ENCODE peak calls at places on chromosomes 3 and 15, in four cellular contexts. S is GM12865, A is mammary epithelial cell, C is PC-3. P is an unnamed sample.
A peak's percentile ranks its signal among the peaks of the same experiment; 100 is the strongest.

GRCh38 chr3:116388867-116389385 is 56.4 kb downstream of the LSAMP start:
- DNase-seq in S (no peak), A (no peak), C (no peak), P (no peak)

GRCh38 chr3:196694202-196694638 is 17.8 kb downstream of the CEP19 start:
- DNase-seq in S (no peak), A (no peak), C (peak; percentile 50), P (no peak)

GRCh38 chr3:173622156-173622555 is 224.6 kb downstream of the NLGN1 start:
- DNase-seq in S (no peak), A (no peak), C (no peak), P (peak; percentile 84)

GRCh38 chr3:49966233-49966942 is 26.4 kb downstream of the RBM6 start:
- DNase-seq in S (no peak), A (peak; percentile 39), C (peak; percentile 14), P (no peak)

GRCh38 chr3:62368705-62369475 is 4.5 kb downstream of the FEZF2 start:
- DNase-seq in S (no peak), A (no peak), C (no peak), P (no peak)

GRCh38 chr3:125148836-125149235 is 63.7 kb downstream of the SLC12A8 start:
- DNase-seq in S (peak; percentile 75), A (no peak), C (no peak), P (no peak)

GRCh38 chr15:87207945-87208580 is 1048.5 kb downstream of the NTRK3 start:
- DNase-seq in S (no peak), A (peak; percentile 88), C (peak; percentile 70), P (no peak)

GRCh38 chr3:4986175-4986610 is 7.0 kb downstream of the BHLHE40 start:
- DNase-seq in S (no peak), A (peak; percentile 87), C (peak; percentile 38), P (no peak)

GRCh38 chr3:120181632-120182031 is 87.4 kb upstream of the GSK3B start:
- DNase-seq in S (peak; percentile 8), A (peak; percentile 19), C (peak; percentile 45), P (no peak)

GRCh38 chr3:43270078-43270477 is 16.3 kb upstream of the SNRK start:
- DNase-seq in S (no peak), A (no peak), C (no peak), P (no peak)

GRCh38 chr3:61914277-61914676 is 352.9 kb downstream of the PTPRG start:
- DNase-seq in S (no peak), A (no peak), C (no peak), P (no peak)

GRCh38 chr3:45946875-45947274 is 3.6 kb downstream of the CXCR6 start:
- DNase-seq in S (no peak), A (no peak), C (no peak), P (no peak)

GRCh38 chr15:69595009-69595825 is 142.6 kb downstream of the RPLP1 start:
- DNase-seq in S (no peak), A (no peak), C (no peak), P (no peak)

GRCh38 chr15:69593488-69593887 is 140.9 kb downstream of the RPLP1 start:
- DNase-seq in S (no peak), A (no peak), C (no peak), P (no peak)

GRCh38 chr15:69592954-69593353 is 140.3 kb downstream of the RPLP1 start:
- DNase-seq in S (no peak), A (no peak), C (no peak), P (no peak)

GRCh38 chr15:69591905-69592508 is 139.4 kb downstream of the RPLP1 start:
- DNase-seq in S (no peak), A (peak; percentile 19), C (peak; percentile 92), P (no peak)

GRCh38 chr15:69593981-69594966 is 141.7 kb downstream of the RPLP1 start:
- DNase-seq in S (no peak), A (peak; percentile 50), C (peak; percentile 98), P (no peak)
- H3K4me3 ChIP-seq in S (no peak overlapping the region), A (no peak overlapping the region), C (peak overlapping the region; percentile 40), P (no peak overlapping the region)

DNA sequence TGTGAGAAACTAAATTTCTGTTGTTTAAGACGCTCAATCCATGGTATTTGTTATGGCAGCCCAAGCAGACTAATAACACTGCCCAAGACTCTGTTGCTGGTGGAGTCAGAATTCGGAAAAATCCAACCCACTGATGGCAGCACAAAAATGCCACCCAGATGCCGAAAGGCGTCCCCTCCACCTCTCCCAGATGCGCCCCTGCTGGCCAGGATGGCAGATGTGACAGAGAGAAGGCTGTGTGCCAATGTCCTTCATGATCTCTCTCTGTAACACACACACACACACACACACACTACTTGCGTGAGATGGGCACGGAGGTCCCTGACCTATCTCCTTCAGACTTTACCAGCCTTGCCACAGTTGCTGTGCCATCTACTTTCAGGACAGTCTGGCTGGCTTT is 10.9 kb upstream of the LYSMD4 start:
- DNase-seq in S (no peak), A (no peak), C (no peak), P (no peak)
- TF ChIP-seq CTCF in S (no peak), A (no peak), C (peak; percentile 14), P (no peak)

DNA sequence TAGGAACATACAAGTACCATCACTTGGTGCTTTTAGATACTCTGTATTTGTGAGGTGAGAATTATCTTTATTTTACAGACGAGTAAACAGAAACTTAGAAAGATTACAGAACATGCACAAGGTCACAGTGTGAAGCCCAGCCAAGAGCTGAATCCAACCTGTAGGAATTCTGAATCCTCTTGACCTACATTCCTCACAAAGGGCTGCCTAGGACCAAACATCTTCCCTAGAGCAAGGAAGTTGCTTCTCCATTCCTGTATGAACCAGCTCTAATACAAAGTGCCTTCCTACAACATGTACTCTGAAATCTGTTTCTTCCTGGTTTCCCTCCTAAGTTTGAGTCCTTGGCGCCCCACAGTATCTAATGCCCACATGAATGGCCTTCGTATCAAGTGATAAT is 2.9 kb downstream of the HDGFL3 start:
- DNase-seq in S (no peak), A (no peak), C (no peak), P (no peak)
- H3K4me3 ChIP-seq in S (peak overlapping the region; percentile 0), A (no peak overlapping the region), C (no peak overlapping the region), P (no peak overlapping the region)

DNA sequence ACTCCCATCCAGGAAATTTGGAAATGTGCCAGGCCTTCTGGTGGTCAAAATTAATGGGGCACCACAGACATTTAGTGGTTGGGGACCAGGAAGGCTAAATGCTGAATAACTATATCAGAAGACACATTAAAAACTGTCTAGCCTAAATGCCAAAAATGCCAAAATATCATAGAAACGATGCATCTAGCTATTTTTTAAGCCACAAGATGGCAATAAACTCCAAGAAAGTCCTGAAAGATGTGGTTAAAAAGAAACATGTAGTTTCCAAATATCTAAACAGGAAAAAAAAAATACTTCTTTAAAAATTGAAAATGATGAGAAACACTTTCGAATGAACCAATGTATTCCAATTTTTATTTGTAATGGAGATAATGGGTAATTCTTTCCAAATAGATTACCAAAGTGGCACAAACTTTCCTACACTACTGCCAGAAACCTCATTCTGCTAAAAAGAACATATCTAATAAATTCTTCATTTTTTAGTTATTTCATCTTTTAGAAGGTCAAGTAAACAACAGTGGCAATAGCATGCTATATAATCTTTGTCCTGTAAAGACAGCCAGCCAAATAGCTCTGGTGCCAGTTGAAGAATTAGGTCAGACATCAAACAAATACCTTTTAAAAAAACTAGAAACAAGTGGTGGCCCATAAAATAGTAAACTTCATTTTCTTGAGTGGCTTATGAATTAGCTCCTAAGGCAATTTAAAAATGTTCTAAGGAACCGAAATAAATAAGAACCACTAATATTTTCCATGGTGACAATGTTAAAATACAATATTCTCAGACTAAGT is 19.7 kb downstream of the CCDC14 start:
- DNase-seq in S (no peak), A (no peak), C (no peak), P (no peak)
- TF ChIP-seq CTCF in S (no peak), A (no peak), C (peak; percentile 48), P (peak; percentile 36)

GRCh38 chr3:187360087-187360486 is 8.1 kb upstream of the RTP4 start:
- DNase-seq in S (no peak), A (no peak), C (no peak), P (no peak)

GRCh38 chr3:187361835-187362234 is 6.3 kb upstream of the RTP4 start:
- DNase-seq in S (peak; percentile 25), A (no peak), C (no peak), P (no peak)

GRCh38 chr3:187360523-187361060 is 7.6 kb upstream of the RTP4 start:
- DNase-seq in S (no peak), A (no peak), C (no peak), P (no peak)
- H3K4me3 ChIP-seq in S (no peak overlapping the region), A (no peak overlapping the region), C (no peak overlapping the region), P (no peak overlapping the region)

GRCh38 chr3:6860911-6861330 is at the start of gene GRM7:
- DNase-seq in S (no peak), A (no peak), C (no peak), P (no peak)

GRCh38 chr3:6860149-6860548 is 766 bp upstream of the GRM7 start:
- DNase-seq in S (no peak), A (no peak), C (no peak), P (no peak)

GRCh38 chr3:6861989-6862879 is 1.3 kb downstream of the GRM7 start:
- DNase-seq in S (no peak), A (no peak), C (no peak), P (no peak)

GRCh38 chr3:6861331-6861988 is 545 bp downstream of the GRM7 start:
- DNase-seq in S (no peak), A (no peak), C (no peak), P (no peak)

DNA sequence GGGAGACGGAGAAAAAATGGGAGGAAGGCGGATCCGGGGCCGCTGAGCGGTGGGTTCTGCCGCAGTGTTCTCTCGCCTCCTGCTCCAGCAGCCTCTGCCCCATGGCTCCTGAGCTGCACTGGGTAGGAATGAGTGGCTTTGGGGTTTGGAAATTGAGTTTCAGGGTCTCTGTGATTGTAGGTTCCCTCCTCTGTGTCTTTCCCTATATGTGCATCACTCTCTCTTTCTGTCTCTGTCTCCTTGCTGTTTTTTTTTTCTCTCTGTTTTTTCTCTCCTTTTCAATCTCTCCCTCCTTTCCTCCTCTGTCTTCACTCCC is 1.9 kb downstream of the GRM7 start:
- DNase-seq in S (no peak), A (no peak), C (no peak), P (no peak)
- TF ChIP-seq CTCF in S (no peak), A (no peak), C (no peak), P (no peak)

GRCh38 chr15:75030424-75030823 is 7.0 kb downstream of the PPCDC start:
- DNase-seq in S (no peak), A (no peak), C (no peak), P (no peak)
- H3K4me3 ChIP-seq in S (no peak overlapping the region), A (no peak overlapping the region), C (no peak overlapping the region), P (no peak overlapping the region)